ENCODE peak calls at places on chromosome 22, in nine cellular contexts. X is spleen, G is body of pancreas, D is heart left ventricle, Q is stomach, F is tibial nerve, M is K562, H is A549, U is ovary. T is an unnamed sample.

GRCh38 chr22:30947163-30947820 is 21.3 kb downstream of the MORC2 start:
- DNase-seq in X (no peak), M (no peak), Q (no peak), H (no peak), D (no peak), U (no peak), G (no peak), F (no peak), T (no peak)

GRCh38 chr22:32501797-32502290 is 27.2 kb downstream of the FBXO7 start:
- DNase-seq in Q (no peak), U (no peak), H (no peak), M (no peak), F (no peak), X (no peak), G (no peak), D (no peak), T (no peak)

GRCh38 chr22:46093796-46094195 is 56.5 kb upstream of the PPARA start:
- DNase-seq in Q (no peak), D (no peak), F (no peak), U (no peak), X (no peak), G (no peak), M (no peak), H (no peak), T (no peak)

GRCh38 chr22:47160781-47161520 is 398.5 kb downstream of the TBC1D22A start:
- DNase-seq in F (no peak), M (no peak), U (no peak), G (peak; percentile 44), D (peak; percentile 50), X (peak; percentile 54), Q (no peak), H (no peak), T (peak; percentile 34)

GRCh38 chr22:24185001-24185500 is 3.8 kb downstream of the SUSD2 start:
- DNase-seq in U (no peak), G (no peak), H (no peak), Q (no peak), M (no peak), X (no peak), D (no peak), F (no peak), T (peak; percentile 55)

GRCh38 chr22:46110215-46110614 is 40.1 kb upstream of the PPARA start:
- DNase-seq in H (no peak), D (no peak), M (peak; percentile 52), X (no peak), G (peak; percentile 59), U (peak; percentile 72), Q (no peak), F (no peak), T (peak; percentile 82)

GRCh38 chr22:39232246-39232645 is 12.5 kb downstream of the PDGFB start:
- DNase-seq in H (no peak), F (no peak), M (no peak), G (no peak), Q (no peak), D (no peak), X (no peak), U (no peak), T (no peak)

GRCh38 chr22:17154971-17155370 is 4.1 kb downstream of the HDHD5 start:
- DNase-seq in U (no peak), F (no peak), D (no peak), G (no peak), X (no peak), M (no peak), H (no peak), Q (no peak), T (no peak)

GRCh38 chr22:26482171-26482570 is 1.4 kb downstream of the HPS4 start:
- DNase-seq in H (no peak), U (no peak), M (no peak), X (no peak), D (no peak), Q (no peak), F (no peak), G (no peak), T (no peak)

GRCh38 chr22:46286006-46286405 is 10.7 kb upstream of the GTSE1 start:
- DNase-seq in M (no peak), U (no peak), G (no peak), D (no peak), F (no peak), X (no peak), H (no peak), Q (no peak), T (no peak)

GRCh38 chr22:20053407-20054033 is 26.5 kb upstream of the DGCR8 start:
- DNase-seq in D (no peak), H (no peak), G (no peak), U (no peak), M (no peak), F (no peak), X (no peak), Q (no peak), T (no peak)

GRCh38 chr22:20868225-20868944 is 9.6 kb downstream of the SNAP29 start:
- DNase-seq in H (no peak), X (no peak), Q (no peak), F (no peak), M (no peak), D (no peak), U (no peak), G (no peak), T (no peak)

GRCh38 chr22:38866399-38867123 is 5.5 kb downstream of the CBX6 start:
- DNase-seq in M (no peak), F (no peak), X (peak; percentile 88), D (no peak), H (no peak), G (no peak), U (peak; percentile 28), Q (no peak), T (peak; percentile 64)

GRCh38 chr22:33894515-33894914 is 25.8 kb downstream of the LARGE1 start:
- DNase-seq in U (no peak), Q (no peak), D (no peak), H (no peak), X (no peak), G (peak; percentile 17), F (no peak), M (no peak), T (no peak)

GRCh38 chr22:33895444-33895843 is 24.8 kb downstream of the LARGE1 start:
- DNase-seq in D (no peak), X (no peak), Q (no peak), G (no peak), U (no peak), M (no peak), F (no peak), H (no peak), T (no peak)

GRCh38 chr22:33893486-33893885 is 26.8 kb downstream of the LARGE1 start:
- DNase-seq in F (no peak), M (no peak), U (no peak), H (no peak), Q (no peak), X (no peak), G (no peak), D (no peak), T (no peak)

GRCh38 chr22:33891992-33892391 is 28.3 kb downstream of the LARGE1 start:
- DNase-seq in X (no peak), F (no peak), U (no peak), M (no peak), G (no peak), Q (no peak), D (no peak), H (no peak), T (no peak)

DNA sequence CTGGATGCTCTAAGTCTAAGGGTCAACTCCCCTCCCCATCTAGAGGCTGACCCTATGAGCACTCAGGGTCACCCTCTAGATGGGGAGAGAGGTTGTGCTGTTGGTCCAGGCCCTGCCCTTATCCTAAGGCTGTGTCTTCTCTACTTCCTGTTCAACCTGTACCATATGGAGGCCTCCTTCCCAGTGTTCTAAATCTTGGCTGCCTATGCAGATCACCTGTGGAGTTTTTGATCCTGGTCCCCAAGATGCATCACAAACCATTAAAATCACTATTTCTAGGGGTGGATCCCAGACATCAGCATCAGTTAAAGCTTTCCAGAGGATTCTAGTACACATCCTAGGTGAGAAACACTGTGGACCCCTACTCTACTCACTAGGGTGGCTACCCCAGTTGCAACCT is 26.2 kb downstream of the LARGE1 start:
- DNase-seq in X (no peak), D (no peak), Q (no peak), M (no peak), U (no peak), F (no peak), G (no peak), H (no peak), T (no peak)
- H3K4me1 ChIP-seq in X (no peaks in the 10 kb centered on the region), D (peaks cover 58% of the 10 kb centered on the region), Q (peaks cover 35% of the 10 kb centered on the region), M (no peaks in the 10 kb centered on the region), U (peaks cover 9% of the 10 kb centered on the region), F (no peaks in the 10 kb centered on the region), G (peaks cover 18% of the 10 kb centered on the region), H (no peaks in the 10 kb centered on the region), T (peaks cover 48% of the 10 kb centered on the region)

DNA sequence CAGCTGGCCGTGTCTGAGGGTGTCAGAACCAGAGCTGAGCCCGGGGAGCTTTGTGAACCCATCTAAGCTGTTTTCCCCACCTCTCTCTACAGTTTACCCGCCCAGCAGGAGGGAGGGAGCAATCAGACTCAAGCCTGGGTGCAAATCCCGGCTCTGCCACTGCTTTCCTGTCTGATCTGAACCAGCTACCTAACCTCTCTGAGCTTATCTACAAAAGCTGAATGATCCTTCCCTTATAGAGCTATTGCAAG is 252 bp downstream of the APOL2 start:
- DNase-seq in Q (no peak), M (no peak), D (no peak), F (no peak), U (no peak), X (no peak), G (no peak), H (peak; percentile 5), T (no peak)
- H3K27ac ChIP-seq in Q (peak overlapping the region; percentile 93), M (peak overlapping the region; percentile 87), D (peak overlapping the region; percentile 92), F (peak overlapping the region; percentile 95), U (peak overlapping the region; percentile 83), X (peak overlapping the region; percentile 76), G (peak overlapping the region; percentile 68), H (peak overlapping the region; percentile 73), T (peak overlapping the region; percentile 90)

GRCh38 chr22:37733625-37734401 is 37.0 kb downstream of the TRIOBP start:
- DNase-seq in F (no peak), H (no peak), X (no peak), U (peak; percentile 55), Q (peak; percentile 74), G (peak; percentile 66), D (no peak), M (no peak), T (no peak)
- TF ChIP-seq POLR2A in F (no peak), H (no peak), X (no peak), U (no peak), Q (no peak), G (no peak), D (no peak), M (no peak), T (no peak)

GRCh38 chr22:22930222-22930497 is 42.5 kb downstream of the IGLL5 start:
- DNase-seq in D (peak; percentile 20), U (no peak), M (no peak), H (no peak), F (no peak), Q (no peak), X (no peak), G (no peak), T (no peak)

GRCh38 chr22:22927888-22928665 is 40.5 kb downstream of the IGLL5 start:
- DNase-seq in H (no peak), U (no peak), G (no peak), Q (no peak), F (no peak), D (peak; percentile 41), X (no peak), M (peak; percentile 57), T (no peak)

GRCh38 chr22:22927196-22927887 is 39.7 kb downstream of the IGLL5 start:
- DNase-seq in Q (no peak), X (no peak), F (no peak), U (no peak), G (no peak), D (peak; percentile 35), H (no peak), M (no peak), T (no peak)

GRCh38 chr22:22929381-22930221 is 42.0 kb downstream of the IGLL5 start:
- DNase-seq in G (no peak), D (peak; percentile 14), Q (no peak), X (peak; percentile 74), U (no peak), M (peak; percentile 57), F (no peak), H (no peak), T (no peak)

GRCh38 chr22:22928666-22929380 is 41.2 kb downstream of the IGLL5 start:
- DNase-seq in F (no peak), X (peak; percentile 93), M (peak; percentile 89), G (no peak), D (peak; percentile 63), U (no peak), H (no peak), Q (peak; percentile 38), T (no peak)
- H3K4me1 ChIP-seq in F (no peaks in the 10 kb centered on the region), X (peaks cover 12% of the 10 kb centered on the region), M (peaks cover 16% of the 10 kb centered on the region), G (no peaks in the 10 kb centered on the region), D (peaks cover 3% of the 10 kb centered on the region), U (no peaks in the 10 kb centered on the region), H (no peaks in the 10 kb centered on the region), Q (no peaks in the 10 kb centered on the region), T (no peaks in the 10 kb centered on the region)